ENCODE peak calls at places on chromosomes 1 and 21, in eight cellular contexts. I, V, B, Y, N, C, A and W are unnamed samples.

GRCh38 chr21:34526618-34527290 is 14.7 kb upstream of the KCNE1 start:
- DNase-seq in I (no peak), V (no peak), B (peak; percentile 90), Y (peak; percentile 85), N (peak; percentile 92), C (peak; percentile 69), A (peak; percentile 74), W (peak; percentile 88)

GRCh38 chr21:38796426-38796825 is 9.3 kb upstream of the ETS2 start:
- DNase-seq in I (no peak), V (no peak), B (no peak), Y (no peak), N (no peak), C (no peak), A (no peak), W (no peak)

GRCh38 chr1:31433396-31433930 is 20.4 kb downstream of the SERINC2 start:
- DNase-seq in I (no peak), V (peak; percentile 1), B (no peak), Y (no peak), N (no peak), C (no peak), A (no peak), W (no peak)

GRCh38 chr1:7808253-7808844 is 24.3 kb downstream of the PER3 start:
- DNase-seq in I (no peak), V (peak; percentile 40), B (no peak), Y (peak; percentile 63), N (no peak), C (no peak), A (peak; percentile 37), W (no peak)

GRCh38 chr1:204232530-204232929 is 18.7 kb upstream of the GOLT1A start:
- DNase-seq in I (no peak), V (no peak), B (no peak), Y (no peak), N (no peak), C (no peak), A (no peak), W (no peak)

GRCh38 chr21:41877901-41878830 is 978 bp downstream of the PRDM15 start:
- DNase-seq in I (no peak), V (peak; percentile 70), B (no peak), Y (peak; percentile 21), N (no peak), C (no peak), A (no peak), W (peak; percentile 32)

GRCh38 chr1:243598433-243598832 is 251.6 kb downstream of the AKT3 start:
- DNase-seq in I (no peak), V (no peak), B (no peak), Y (no peak), N (no peak), C (no peak), A (no peak), W (no peak)

GRCh38 chr1:107789817-107790609 is 175.0 kb downstream of the VAV3 start:
- DNase-seq in I (no peak), V (no peak), B (no peak), Y (no peak), N (no peak), C (peak; percentile 11), A (no peak), W (no peak)

GRCh38 chr1:234433563-234434285 is 45.3 kb downstream of the TARBP1 start:
- DNase-seq in I (no peak), V (no peak), B (no peak), Y (no peak), N (no peak), C (no peak), A (no peak), W (no peak)

GRCh38 chr1:51234721-51235425 is 1.2 kb upstream of the RNF11 start:
- DNase-seq in I (no peak), V (peak; percentile 55), B (no peak), Y (no peak), N (peak; percentile 82), C (peak; percentile 71), A (no peak), W (peak; percentile 67)

GRCh38 chr1:206117151-206117948 is at the start of gene AVPR1B:
- DNase-seq in I (peak; percentile 21), V (peak; percentile 87), B (no peak), Y (peak; percentile 80), N (no peak), C (peak; percentile 28), A (no peak), W (no peak)

GRCh38 chr1:65758128-65758527 is 34.6 kb upstream of the PDE4B start:
- DNase-seq in I (no peak), V (no peak), B (no peak), Y (no peak), N (no peak), C (no peak), A (no peak), W (no peak)

GRCh38 chr1:202811296-202812175 is 782 bp downstream of the PCAT6 start:
- DNase-seq in I (no peak), V (peak; percentile 71), B (no peak), Y (peak; percentile 67), N (peak; percentile 74), C (no peak), A (no peak), W (peak; percentile 21)

GRCh38 chr1:171251741-171252300 is 3.5 kb downstream of the FMO1 start:
- DNase-seq in I (no peak), V (peak; percentile 31), B (no peak), Y (peak; percentile 53), N (no peak), C (no peak), A (no peak), W (no peak)

GRCh38 chr1:50720457-50721053 is 239.5 kb downstream of the FAF1 start:
- DNase-seq in I (no peak), V (no peak), B (no peak), Y (peak; percentile 51), N (no peak), C (no peak), A (no peak), W (no peak)

GRCh38 chr21:28253378-28253777 is 739.3 kb downstream of the LTN1 start:
- DNase-seq in I (no peak), V (no peak), B (no peak), Y (no peak), N (no peak), C (no peak), A (no peak), W (no peak)

GRCh38 chr1:160017592-160017991 is 14.2 kb downstream of the PIGM start:
- DNase-seq in I (no peak), V (no peak), B (no peak), Y (no peak), N (no peak), C (no peak), A (no peak), W (no peak)

GRCh38 chr1:83942914-83943313 is 56.0 kb downstream of the TTLL7 start:
- DNase-seq in I (no peak), V (no peak), B (no peak), Y (peak; percentile 42), N (no peak), C (no peak), A (no peak), W (no peak)

GRCh38 chr1:31509124-31510072 is 66.9 kb upstream of the TINAGL1 start:
- DNase-seq in I (no peak), V (no peak), B (no peak), Y (no peak), N (no peak), C (no peak), A (no peak), W (no peak)

GRCh38 chr1:184112176-184112948 is 60.8 kb downstream of the TSEN15 start:
- DNase-seq in I (no peak), V (no peak), B (no peak), Y (no peak), N (no peak), C (no peak), A (no peak), W (no peak)

GRCh38 chr1:44411861-44412260 is 6.8 kb downstream of the RNF220 start:
- DNase-seq in I (no peak), V (no peak), B (no peak), Y (no peak), N (no peak), C (no peak), A (no peak), W (no peak)
- H3K4me1 ChIP-seq in I (peaks cover 9% of the 10 kb centered on the region), V (no peaks in the 10 kb centered on the region), B (peaks cover 19% of the 10 kb centered on the region), Y (peaks cover 38% of the 10 kb centered on the region), N (no peaks in the 10 kb centered on the region), C (peaks cover 2% of the 10 kb centered on the region), A (no peaks in the 10 kb centered on the region), W (peaks cover under 1% of the 10 kb centered on the region)

GRCh38 chr1:53510215-53510614 is 51.0 kb downstream of the DMRTB1 start:
- DNase-seq in I (no peak), V (no peak), B (no peak), Y (no peak), N (no peak), C (no peak), A (no peak), W (no peak)

GRCh38 chr1:53514436-53514835 is 55.2 kb downstream of the DMRTB1 start:
- DNase-seq in I (no peak), V (no peak), B (no peak), Y (no peak), N (no peak), C (no peak), A (no peak), W (no peak)

GRCh38 chr1:53511323-53511932 is 52.2 kb downstream of the DMRTB1 start:
- DNase-seq in I (no peak), V (peak; percentile 91), B (no peak), Y (no peak), N (no peak), C (no peak), A (no peak), W (no peak)

GRCh38 chr1:53512807-53513755 is 53.9 kb downstream of the DMRTB1 start:
- DNase-seq in I (no peak), V (no peak), B (no peak), Y (no peak), N (no peak), C (no peak), A (no peak), W (no peak)

GRCh38 chr1:53511933-53512806 is 53.0 kb downstream of the DMRTB1 start:
- DNase-seq in I (no peak), V (peak; percentile 75), B (no peak), Y (no peak), N (no peak), C (peak; percentile 80), A (no peak), W (no peak)
- TF ChIP-seq POLR2AphosphoS5 in I (no peak), V (no peak), B (no peak), Y (no peak), N (peak; percentile 55), C (peak; percentile 78), A (no peak), W (no peak)

GRCh38 chr1:247332901-247333361 is 1.3 kb upstream of the ZNF496 start:
- DNase-seq in I (no peak), V (no peak), B (no peak), Y (peak; percentile 30), N (peak; percentile 79), C (peak; percentile 48), A (no peak), W (peak; percentile 45)
- H3K4me3 ChIP-seq in I (peak overlapping the region; percentile 86), V (peak overlapping the region; percentile 99), B (peak overlapping the region; percentile 91), Y (peak overlapping the region; percentile 91), N (peak overlapping the region; percentile 93), C (peak overlapping the region; percentile 86), A (peak overlapping the region; percentile 93), W (peak overlapping the region; percentile 98)

DNA sequence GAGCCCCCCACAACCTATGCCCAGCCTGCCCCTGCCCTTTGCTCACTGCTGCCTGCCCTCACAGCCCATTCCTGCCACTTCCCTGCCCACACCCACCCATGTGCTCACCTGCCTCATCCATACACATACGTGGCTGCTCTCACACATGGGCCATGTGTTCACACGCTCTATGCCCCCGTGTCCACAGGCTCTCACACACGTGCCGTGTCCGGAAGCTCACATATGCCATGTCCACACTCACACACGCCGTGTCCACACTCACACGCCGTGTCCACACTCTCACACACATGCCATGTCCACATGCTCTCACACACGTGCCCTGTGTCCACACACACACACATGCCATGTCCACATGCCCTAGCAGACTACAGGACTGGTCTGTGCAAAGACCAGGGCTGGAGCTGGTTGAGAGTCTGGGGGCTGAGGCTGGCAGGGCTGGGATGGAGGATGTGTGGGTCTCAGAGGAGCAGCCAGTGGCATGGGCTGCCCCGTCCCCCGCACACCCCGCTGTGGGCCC is 583 bp upstream of the RNF223 start:
- DNase-seq in I (no peak), V (peak; percentile 73), B (no peak), Y (no peak), N (peak; percentile 50), C (no peak), A (no peak), W (no peak)
- H3K4me1 ChIP-seq in I (peaks cover 4% of the 10 kb centered on the region), V (peaks cover 3% of the 10 kb centered on the region), B (peaks cover 12% of the 10 kb centered on the region), Y (no peaks in the 10 kb centered on the region), N (no peaks in the 10 kb centered on the region), C (peaks cover 4% of the 10 kb centered on the region), A (peaks cover 37% of the 10 kb centered on the region), W (peaks cover 1% of the 10 kb centered on the region)